ENCODE peak calls at places on chromosomes 4 and X, in nine cellular contexts. N is OCI-LY7, H is mammary epithelial cell, Z is MM.1S, W is SK-N-SH, Y is fibroblast of lung, O is keratinocyte, G is PC-9, D is GM23248. L is an unnamed sample.

GRCh38 chrX:102837843-102838242 is 99.2 kb upstream of the RAB40AL start:
- DNase-seq in D (peak; percentile 8), H (no peak), G (no peak), O (no peak), W (no peak), N (no peak), Y (no peak), Z (no peak), L (no peak)

GRCh38 chr4:121428721-121429120 is 47.9 kb upstream of the QRFPR start:
- DNase-seq in G (no peak), N (no peak), Y (peak; percentile 60), W (no peak), Z (no peak), O (no peak), H (peak; percentile 41), D (peak; percentile 55), L (peak; percentile 39)

GRCh38 chrX:139530550-139530949 is at the start of gene F9:
- DNase-seq in D (no peak), W (no peak), Y (no peak), G (no peak), H (no peak), Z (no peak), N (no peak), O (no peak), L (no peak)

GRCh38 chr4:55736605-55737183 is 82.9 kb upstream of the EXOC1L start:
- DNase-seq in O (no peak), Z (peak; percentile 19), H (no peak), D (peak; percentile 32), W (peak; percentile 19), Y (peak; percentile 19), G (no peak), N (peak; percentile 7), L (peak; percentile 64)

GRCh38 chrX:24186483-24186882 is 37.0 kb downstream of the ZFX start:
- DNase-seq in D (no peak), W (no peak), G (no peak), Y (no peak), H (no peak), Z (no peak), N (no peak), O (no peak), L (no peak)

GRCh38 chr4:162409048-162409447 is 245.2 kb upstream of the FSTL5 start:
- DNase-seq in G (no peak), D (no peak), H (no peak), N (no peak), Z (no peak), W (no peak), Y (no peak), O (no peak), L (no peak)

GRCh38 chrX:18291006-18291545 is 63.4 kb downstream of the SCML2 start:
- DNase-seq in G (no peak), W (no peak), Z (no peak), O (no peak), N (no peak), D (no peak), Y (peak; percentile 90), H (no peak), L (no peak)

GRCh38 chr4:7755529-7755928 is 184.1 kb downstream of the AFAP1 start:
- DNase-seq in N (no peak), W (no peak), G (no peak), H (no peak), Z (no peak), D (no peak), O (no peak), Y (no peak), L (no peak)

GRCh38 chrX:138745215-138745614 is 33.7 kb upstream of the FGF13 start:
- DNase-seq in H (peak; percentile 36), O (peak; percentile 17), W (peak; percentile 14), G (peak; percentile 7), D (peak; percentile 52), Y (peak; percentile 64), N (peak; percentile 32), Z (peak; percentile 51), L (peak; percentile 74)

GRCh38 chrX:147737690-147738089 is 174.0 kb upstream of the FMR1 start:
- DNase-seq in G (no peak), Y (no peak), O (no peak), W (no peak), H (no peak), D (no peak), Z (no peak), N (no peak), L (no peak)

GRCh38 chr4:122542411-122543236 is 78.2 kb downstream of the IL21 start:
- DNase-seq in N (no peak), O (no peak), G (no peak), Y (peak; percentile 76), W (no peak), Z (peak; percentile 68), D (peak; percentile 69), H (peak; percentile 14), L (peak; percentile 19)

GRCh38 chr4:10611673-10612072 is 72.9 kb downstream of the CLNK start:
- DNase-seq in Y (peak; percentile 81), O (no peak), G (peak; percentile 28), N (no peak), H (peak; percentile 73), Z (no peak), D (peak; percentile 88), W (no peak), L (peak; percentile 88)

GRCh38 chr4:5378002-5378401 is 326.7 kb downstream of the STK32B start:
- DNase-seq in W (no peak), N (no peak), Y (no peak), G (no peak), D (peak; percentile 41), H (no peak), O (no peak), Z (no peak), L (peak; percentile 45)

GRCh38 chrX:131792356-131792749 is 230.7 kb upstream of the STK26 start:
- DNase-seq in W (peak; percentile 63), D (no peak), O (peak; percentile 75), Y (no peak), G (no peak), H (peak; percentile 91), N (no peak), Z (peak; percentile 92), L (peak; percentile 23)

GRCh38 chr4:41507292-41507933 is 30.5 kb upstream of the LIMCH1 start:
- DNase-seq in D (peak; percentile 8), N (no peak), G (peak; percentile 33), O (no peak), W (no peak), Y (no peak), H (no peak), Z (no peak), L (peak; percentile 18)

GRCh38 chr4:14855719-14856075 is 146.6 kb upstream of the CPEB2 start:
- DNase-seq in W (no peak), D (no peak), Y (no peak), G (no peak), O (no peak), Z (no peak), N (no peak), H (no peak), L (no peak)

GRCh38 chr4:82555279-82555678 is 6.5 kb downstream of the TMEM150C start:
- DNase-seq in H (no peak), G (no peak), N (peak; percentile 4), Y (no peak), O (no peak), Z (no peak), W (peak; percentile 27), D (no peak), L (no peak)

DNA sequence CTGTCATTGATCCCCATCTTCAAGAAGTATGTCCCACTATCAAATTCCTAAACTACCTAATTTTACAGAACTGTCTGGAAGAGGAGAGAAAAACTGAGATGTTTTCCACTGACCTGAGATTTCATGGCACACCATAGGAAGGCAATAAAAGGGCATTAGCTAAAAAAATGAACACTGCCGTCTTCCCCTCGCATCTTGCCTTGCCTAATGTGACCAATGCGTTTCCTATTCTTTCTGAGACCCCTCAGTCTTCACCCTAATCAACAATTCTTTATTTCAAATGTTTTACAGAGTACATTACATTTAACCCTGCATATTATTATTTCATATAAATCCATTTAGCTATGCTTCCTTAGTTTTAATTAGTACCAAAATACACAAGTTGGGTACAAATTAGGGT is 43.6 kb downstream of the ZNF827 start:
- DNase-seq in O (no peak), W (no peak), D (no peak), H (no peak), G (no peak), N (no peak), Z (no peak), Y (no peak), L (no peak)
- H3K79me2 ChIP-seq in O (no peaks in the 10 kb centered on the region), W (peaks cover 47% of the 10 kb centered on the region), D (peaks cover 80% of the 10 kb centered on the region), H (peaks cover 25% of the 10 kb centered on the region), G (no peaks in the 10 kb centered on the region), N (peaks cover 80% of the 10 kb centered on the region), Z (no peaks in the 10 kb centered on the region), Y (no peaks in the 10 kb centered on the region), L (peaks cover 3% of the 10 kb centered on the region)

DNA sequence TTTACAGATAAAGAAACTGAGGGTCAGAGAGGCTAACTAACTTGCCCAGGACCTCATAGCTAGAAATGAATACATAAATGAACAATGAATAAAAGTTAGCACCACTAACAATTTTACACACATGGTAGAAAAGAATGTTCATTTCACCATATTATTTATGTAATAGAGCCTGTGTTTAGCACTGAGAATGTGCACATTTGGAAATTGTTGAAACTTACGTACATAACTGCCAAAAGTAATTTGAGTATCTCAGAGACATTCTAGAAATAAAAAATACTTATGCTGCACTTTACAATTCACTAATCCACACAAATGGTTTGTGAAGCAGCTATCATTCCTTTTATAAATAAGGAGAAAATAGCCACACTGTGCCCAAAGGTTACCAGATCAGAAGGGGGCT is 9.9 kb downstream of the CASK start:
- DNase-seq in Z (no peak), D (no peak), O (no peak), N (no peak), W (no peak), Y (peak; percentile 42), H (no peak), G (no peak), L (no peak)
- H3K79me2 ChIP-seq in Z (peaks cover 68% of the 10 kb centered on the region), D (peaks cover 84% of the 10 kb centered on the region), O (peaks cover 29% of the 10 kb centered on the region), N (peaks cover 41% of the 10 kb centered on the region), W (peaks cover 30% of the 10 kb centered on the region), Y (peaks cover 9% of the 10 kb centered on the region), H (peaks cover 77% of the 10 kb centered on the region), G (peaks cover 41% of the 10 kb centered on the region), L (peaks cover 60% of the 10 kb centered on the region)

DNA sequence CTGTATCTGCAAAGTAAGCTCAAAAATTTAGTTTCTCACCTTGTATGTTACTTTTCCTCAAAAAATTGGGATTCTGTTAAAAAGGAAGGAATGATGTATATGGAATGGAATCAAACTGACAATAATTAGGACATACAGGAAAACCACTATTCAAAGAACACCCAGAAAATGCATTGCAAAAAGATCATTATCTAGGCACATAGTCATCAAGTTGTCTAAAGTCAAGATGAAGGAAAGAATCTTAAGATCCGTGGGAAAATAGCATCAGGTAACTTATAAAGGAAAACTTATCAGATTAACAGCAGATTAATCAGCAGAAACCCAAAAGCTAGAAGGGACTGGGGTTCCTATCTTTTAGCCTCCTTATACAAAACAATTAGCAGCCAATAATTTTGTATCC is 23.1 kb upstream of the PLK4 start:
- DNase-seq in N (no peak), W (no peak), O (no peak), Y (no peak), Z (no peak), H (peak; percentile 60), G (no peak), D (no peak), L (no peak)
- H3K79me2 ChIP-seq in N (no peaks in the 10 kb centered on the region), W (no peaks in the 10 kb centered on the region), O (no peaks in the 10 kb centered on the region), Y (no peaks in the 10 kb centered on the region), Z (no peaks in the 10 kb centered on the region), H (peaks cover 19% of the 10 kb centered on the region), G (no peaks in the 10 kb centered on the region), D (peaks cover 10% of the 10 kb centered on the region), L (no peaks in the 10 kb centered on the region)

GRCh38 chr4:105462042-105462421 is 11.8 kb downstream of the PPA2 start:
- DNase-seq in G (no peak), O (no peak), D (no peak), Y (no peak), Z (no peak), H (no peak), N (no peak), W (no peak), L (no peak)
- H3K79me2 ChIP-seq in G (peaks cover under 1% of the 10 kb centered on the region), O (peaks cover 9% of the 10 kb centered on the region), D (peaks cover 55% of the 10 kb centered on the region), Y (peaks cover 5% of the 10 kb centered on the region), Z (peaks cover 45% of the 10 kb centered on the region), H (peaks cover 63% of the 10 kb centered on the region), N (no peaks in the 10 kb centered on the region), W (peaks cover 16% of the 10 kb centered on the region), L (peaks cover 22% of the 10 kb centered on the region)

GRCh38 chr4:125321709-125322362 is 7.1 kb downstream of the FAT4 start:
- DNase-seq in D (peak; percentile 84), W (no peak), Z (no peak), N (no peak), H (peak; percentile 19), G (no peak), O (peak; percentile 13), Y (peak; percentile 64), L (peak; percentile 48)
- H3K79me2 ChIP-seq in D (peaks cover 90% of the 10 kb centered on the region), W (peaks cover 82% of the 10 kb centered on the region), Z (no peaks in the 10 kb centered on the region), N (no peaks in the 10 kb centered on the region), H (no peaks in the 10 kb centered on the region), G (no peaks in the 10 kb centered on the region), O (no peaks in the 10 kb centered on the region), Y (peaks cover 11% of the 10 kb centered on the region), L (no peaks in the 10 kb centered on the region)

L was measured in PC-3.